ENCODE peak calls at places on chromosomes 16 and 17, in six cellular contexts. One of them, this sample, is unnamed.

GRCh38 chr16:14168146-14168545 is 97.0 kb downstream of the MRTFB start:
- DNase-seq in heart left ventricle: no peak
- DNase-seq in HTR-8/SVneo: no peak
- DNase-seq in body of pancreas: no peak
- DNase-seq in T-helper 1 cell: no peak
- DNase-seq in ureter: no peak
- DNase-seq in this sample: no peak

GRCh38 chr16:88622125-88622524 is 16.2 kb upstream of the IL17C start:
- DNase-seq in ureter: no peak
- DNase-seq in body of pancreas: no peak
- DNase-seq in HTR-8/SVneo: no peak
- DNase-seq in heart left ventricle: no peak
- DNase-seq in T-helper 1 cell: no peak
- DNase-seq in this sample: no peak

GRCh38 chr17:82332669-82333278 is 792 bp downstream of the SECTM1 start:
- DNase-seq in T-helper 1 cell: no peak
- DNase-seq in HTR-8/SVneo: no peak
- DNase-seq in heart left ventricle: no peak
- DNase-seq in body of pancreas: peak; percentile 76
- DNase-seq in ureter: no peak
- DNase-seq in this sample: no peak

GRCh38 chr17:36840796-36841195 is 96.5 kb upstream of the LHX1 start:
- DNase-seq in heart left ventricle: no peak
- DNase-seq in body of pancreas: no peak
- DNase-seq in HTR-8/SVneo: no peak
- DNase-seq in T-helper 1 cell: no peak
- DNase-seq in ureter: no peak
- DNase-seq in this sample: no peak

GRCh38 chr16:28846933-28847273 is 755 bp upstream of the TUFM start:
- DNase-seq in heart left ventricle: no peak
- DNase-seq in ureter: no peak
- DNase-seq in T-helper 1 cell: no peak
- DNase-seq in body of pancreas: no peak
- DNase-seq in HTR-8/SVneo: no peak
- DNase-seq in this sample: no peak

GRCh38 chr16:24217456-24217855 is 38.7 kb upstream of the CACNG3 start:
- DNase-seq in HTR-8/SVneo: no peak
- DNase-seq in T-helper 1 cell: no peak
- DNase-seq in body of pancreas: no peak
- DNase-seq in heart left ventricle: no peak
- DNase-seq in ureter: no peak
- DNase-seq in this sample: no peak

GRCh38 chr16:81170824-81171223 is 67.7 kb upstream of the BCO1 start:
- DNase-seq in body of pancreas: no peak
- DNase-seq in ureter: no peak
- DNase-seq in T-helper 1 cell: no peak
- DNase-seq in HTR-8/SVneo: no peak
- DNase-seq in heart left ventricle: no peak
- DNase-seq in this sample: no peak

GRCh38 chr17:38916771-38917170 is 8.6 kb upstream of the LASP1NB start:
- DNase-seq in ureter: no peak
- DNase-seq in heart left ventricle: no peak
- DNase-seq in T-helper 1 cell: no peak
- DNase-seq in HTR-8/SVneo: no peak
- DNase-seq in body of pancreas: no peak
- DNase-seq in this sample: no peak

GRCh38 chr17:8226536-8227237 is 16.3 kb upstream of the AURKB start:
- DNase-seq in body of pancreas: peak; percentile 68
- DNase-seq in heart left ventricle: peak; percentile 69
- DNase-seq in ureter: peak; percentile 84
- DNase-seq in HTR-8/SVneo: peak; percentile 81
- DNase-seq in T-helper 1 cell: no peak
- DNase-seq in this sample: no peak

GRCh38 chr16:29900102-29900887 is at the start of gene ASPHD1:
- DNase-seq in heart left ventricle: peak; percentile 85
- DNase-seq in T-helper 1 cell: peak; percentile 49
- DNase-seq in HTR-8/SVneo: peak; percentile 88
- DNase-seq in body of pancreas: peak; percentile 81
- DNase-seq in ureter: peak; percentile 58
- DNase-seq in this sample: peak; percentile 67

GRCh38 chr16:57628008-57628781 is at the start of gene ADGRG1:
- DNase-seq in HTR-8/SVneo: peak; percentile 93
- DNase-seq in body of pancreas: peak; percentile 80
- DNase-seq in heart left ventricle: peak; percentile 83
- DNase-seq in ureter: peak; percentile 82
- DNase-seq in T-helper 1 cell: no peak
- DNase-seq in this sample: no peak

GRCh38 chr17:61827649-61828395 is 35.5 kb downstream of the BRIP1 start:
- DNase-seq in heart left ventricle: no peak
- DNase-seq in HTR-8/SVneo: no peak
- DNase-seq in T-helper 1 cell: no peak
- DNase-seq in ureter: no peak
- DNase-seq in body of pancreas: no peak
- DNase-seq in this sample: no peak

GRCh38 chr17:41910701-41911391 is 7.9 kb downstream of the ACLY start:
- DNase-seq in body of pancreas: peak; percentile 45
- DNase-seq in T-helper 1 cell: no peak
- DNase-seq in ureter: no peak
- DNase-seq in HTR-8/SVneo: peak; percentile 59
- DNase-seq in heart left ventricle: no peak
- DNase-seq in this sample: no peak

GRCh38 chr16:68574479-68574878 is 35.4 kb downstream of the ZFP90 start:
- DNase-seq in ureter: no peak
- DNase-seq in body of pancreas: no peak
- DNase-seq in heart left ventricle: no peak
- DNase-seq in HTR-8/SVneo: no peak
- DNase-seq in T-helper 1 cell: no peak
- DNase-seq in this sample: no peak

GRCh38 chr17:74677558-74678466 is 34.9 kb downstream of the CD300LF start:
- DNase-seq in body of pancreas: no peak
- DNase-seq in T-helper 1 cell: no peak
- DNase-seq in ureter: no peak
- DNase-seq in heart left ventricle: no peak
- DNase-seq in HTR-8/SVneo: no peak
- DNase-seq in this sample: no peak

GRCh38 chr16:89507834-89508590 is at the start of gene SPG7:
- DNase-seq in T-helper 1 cell: peak; percentile 84
- DNase-seq in body of pancreas: peak; percentile 86
- DNase-seq in ureter: peak; percentile 87
- DNase-seq in heart left ventricle: peak; percentile 95
- DNase-seq in HTR-8/SVneo: peak; percentile 91
- DNase-seq in this sample: peak; percentile 82

GRCh38 chr17:36941265-36942021 is 4.2 kb downstream of the LHX1 start:
- DNase-seq in ureter: no peak
- DNase-seq in HTR-8/SVneo: no peak
- DNase-seq in T-helper 1 cell: no peak
- DNase-seq in heart left ventricle: no peak
- DNase-seq in body of pancreas: no peak
- DNase-seq in this sample: no peak

GRCh38 chr17:43338886-43339516 is 59.8 kb upstream of the ARL4D start:
- DNase-seq in ureter: peak; percentile 77
- DNase-seq in HTR-8/SVneo: no peak
- DNase-seq in T-helper 1 cell: peak; percentile 28
- DNase-seq in body of pancreas: peak; percentile 80
- DNase-seq in heart left ventricle: peak; percentile 85
- DNase-seq in this sample: peak; percentile 53

GRCh38 chr16:83336630-83337029 is 471.1 kb upstream of the HSBP1 start:
- DNase-seq in heart left ventricle: no peak
- DNase-seq in T-helper 1 cell: no peak
- DNase-seq in HTR-8/SVneo: peak; percentile 54
- DNase-seq in body of pancreas: no peak
- DNase-seq in ureter: no peak
- DNase-seq in this sample: no peak

GRCh38 chr17:52648995-52649394 is 490.5 kb upstream of the CA10 start:
- DNase-seq in ureter: no peak
- DNase-seq in HTR-8/SVneo: no peak
- DNase-seq in body of pancreas: no peak
- DNase-seq in heart left ventricle: no peak
- DNase-seq in T-helper 1 cell: no peak
- DNase-seq in this sample: no peak

GRCh38 chr17:73231363-73231762 is 30.3 kb downstream of the CPSF4L start:
- DNase-seq in body of pancreas: no peak
- DNase-seq in heart left ventricle: no peak
- DNase-seq in T-helper 1 cell: no peak
- DNase-seq in HTR-8/SVneo: peak; percentile 26
- DNase-seq in ureter: no peak
- DNase-seq in this sample: no peak

GRCh38 chr17:39555368-39555767 is 52.4 kb downstream of the NEUROD2 start:
- DNase-seq in heart left ventricle: no peak
- DNase-seq in HTR-8/SVneo: no peak
- DNase-seq in T-helper 1 cell: no peak
- DNase-seq in ureter: no peak
- DNase-seq in body of pancreas: no peak
- DNase-seq in this sample: no peak

GRCh38 chr17:28372203-28372944 is 880 bp downstream of the SARM1 start:
- DNase-seq in heart left ventricle: no peak
- DNase-seq in HTR-8/SVneo: no peak
- DNase-seq in body of pancreas: no peak
- DNase-seq in ureter: no peak
- DNase-seq in T-helper 1 cell: no peak
- DNase-seq in this sample: no peak

GRCh38 chr17:61247438-61247837 is 152.2 kb upstream of the TBX2 start:
- DNase-seq in HTR-8/SVneo: no peak
- DNase-seq in heart left ventricle: no peak
- DNase-seq in ureter: no peak
- DNase-seq in T-helper 1 cell: no peak
- DNase-seq in body of pancreas: no peak
- DNase-seq in this sample: no peak

GRCh38 chr17:78168906-78169793 is 769 bp downstream of the SYNGR2 start:
- DNase-seq in T-helper 1 cell: peak; percentile 60
- DNase-seq in heart left ventricle: peak; percentile 69
- DNase-seq in ureter: no peak
- DNase-seq in HTR-8/SVneo: peak; percentile 91
- DNase-seq in body of pancreas: peak; percentile 79
- DNase-seq in this sample: peak; percentile 46

GRCh38 chr16:11480634-11481033 is 106.1 kb downstream of the LITAF start:
- DNase-seq in heart left ventricle: no peak
- DNase-seq in ureter: no peak
- DNase-seq in body of pancreas: no peak
- DNase-seq in HTR-8/SVneo: no peak
- DNase-seq in T-helper 1 cell: no peak
- DNase-seq in this sample: no peak

This sample was measured in effector CD8-positive, alpha-beta T cell.